ENCODE peak calls at places on chromosomes 11 and 22, in nine cellular contexts. R is PC-3, O is right cardiac atrium, E is SJCRH30, N is endothelial cell of umbilical vein, P is Peyer's patch, X is thoracic aorta, Q is MM.1S, C is GM23248. L is an unnamed sample. For H3K4me1, the result is how much of the 10 kb centered on the place peaks cover.

GRCh38 chr11:8759634-8760033 is 77.0 kb downstream of the RPL27A start:
- DNase-seq in R (no peak), O (no peak), E (no peak), N (no peak), P (no peak), X (no peak), Q (no peak), C (no peak), L (no peak)

GRCh38 chr11:95577716-95578460 is 211.7 kb downstream of the FAM76B start:
- DNase-seq in R (peak), O (no peak), E (no peak), N (no peak), P (no peak), X (no peak), Q (no peak), C (peak), L (no peak)

GRCh38 chr11:100297516-100297915 is 389.6 kb upstream of the ARHGAP42 start:
- DNase-seq in R (no peak), O (no peak), E (no peak), N (no peak), P (no peak), X (no peak), Q (no peak), C (no peak), L (no peak)

GRCh38 chr11:95832763-95833162 is 42.5 kb downstream of the CEP57 start:
- DNase-seq in R (peak), O (no peak), E (no peak), N (no peak), P (no peak), X (no peak), Q (no peak), C (peak), L (no peak)

GRCh38 chr11:24747275-24748251 is 250.7 kb downstream of the LUZP2 start:
- DNase-seq in R (peak), O (no peak), E (peak), N (no peak), P (no peak), X (no peak), Q (peak), C (no peak), L (no peak)

GRCh38 chr22:48507595-48508350 is 1319.9 kb downstream of the BRD1 start:
- DNase-seq in R (no peak), O (no peak), E (no peak), N (no peak), P (no peak), X (no peak), Q (no peak), C (no peak), L (no peak)

GRCh38 chr11:112795896-112796686 is 165.1 kb upstream of the NCAM1 start:
- DNase-seq in R (no peak), O (no peak), E (peak), N (no peak), P (no peak), X (no peak), Q (no peak), C (no peak), L (no peak)

GRCh38 chr11:12893787-12894672 is 115.1 kb upstream of the RASSF10 start:
- DNase-seq in R (peak), O (peak), E (peak), N (peak), P (peak), X (no peak), Q (peak), C (peak), L (peak)

GRCh38 chr11:114746013-114746412 is 67.7 kb downstream of the NXPE2 start:
- DNase-seq in R (no peak), O (no peak), E (no peak), N (no peak), P (no peak), X (no peak), Q (no peak), C (no peak), L (no peak)

GRCh38 chr11:32312865-32313403 is 122.4 kb downstream of the WT1 start:
- DNase-seq in R (peak), O (peak), E (peak), N (peak), P (no peak), X (no peak), Q (peak), C (peak), L (no peak)
- H3K4me3 ChIP-seq in R (peak), O (no peak), E (no peak), N (no peak), P (no peak), X (no peak), Q (no peak), C (peak), L (no peak)

GRCh38 chr11:64880240-64881001 is 2.0 kb upstream of the EHD1 start:
- DNase-seq in R (no peak), O (peak), E (no peak), N (no peak), P (no peak), X (no peak), Q (peak), C (no peak), L (peak)

GRCh38 chr11:64878494-64879225 is at the start of gene EHD1:
- DNase-seq in R (peak), O (peak), E (peak), N (peak), P (peak), X (peak), Q (peak), C (peak), L (peak)

GRCh38 chr11:64877390-64878222 is 815 bp downstream of the EHD1 start:
- DNase-seq in R (peak), O (peak), E (no peak), N (peak), P (peak), X (no peak), Q (no peak), C (peak), L (no peak)

GRCh38 chr11:64878223-64878493 is 263 bp downstream of the EHD1 start:
- DNase-seq in R (no peak), O (no peak), E (no peak), N (no peak), P (no peak), X (no peak), Q (no peak), C (no peak), L (no peak)

GRCh38 chr11:64879226-64879900 is 942 bp upstream of the EHD1 start:
- DNase-seq in R (no peak), O (no peak), E (no peak), N (peak), P (no peak), X (no peak), Q (no peak), C (no peak), L (no peak)
- H3K4me1 ChIP-seq in R (under half), O (under half), E (under half), N (under half), P (under half), X (under half), Q (under half), C (under half), L (under half)

DNA sequence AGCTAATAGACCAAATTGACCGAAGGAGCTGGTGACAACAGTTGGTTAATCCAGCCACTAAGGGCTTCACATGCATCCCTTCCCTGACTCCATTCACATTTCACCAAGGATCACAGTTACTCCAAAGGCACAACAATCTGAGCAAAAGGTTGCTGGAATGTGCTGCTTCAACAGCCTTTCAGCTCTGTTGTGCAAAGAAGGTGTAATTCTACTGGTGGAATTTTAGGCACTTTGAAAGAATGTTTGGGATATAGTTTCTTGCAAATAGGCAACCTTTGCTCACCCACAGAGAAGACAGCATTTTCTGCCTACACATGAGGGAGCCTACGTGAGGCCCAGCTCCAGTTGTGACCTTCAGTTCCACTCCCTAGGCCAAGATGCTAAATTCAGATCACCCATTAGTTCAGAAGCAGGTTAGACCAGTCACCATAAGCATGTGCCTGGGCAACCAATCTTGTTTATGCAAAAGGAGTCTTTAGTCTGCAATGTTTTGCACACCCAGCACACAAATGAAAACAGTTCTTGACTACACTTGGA is 21.6 kb upstream of the FCHSD2 start:
- DNase-seq in R (no peak), O (no peak), E (no peak), N (no peak), P (no peak), X (no peak), Q (no peak), C (no peak), L (no peak)
- H3K27ac ChIP-seq in R (no peak), O (no peak), E (no peak), N (no peak), P (no peak), X (no peak), Q (no peak), C (no peak), L (no peak)

DNA sequence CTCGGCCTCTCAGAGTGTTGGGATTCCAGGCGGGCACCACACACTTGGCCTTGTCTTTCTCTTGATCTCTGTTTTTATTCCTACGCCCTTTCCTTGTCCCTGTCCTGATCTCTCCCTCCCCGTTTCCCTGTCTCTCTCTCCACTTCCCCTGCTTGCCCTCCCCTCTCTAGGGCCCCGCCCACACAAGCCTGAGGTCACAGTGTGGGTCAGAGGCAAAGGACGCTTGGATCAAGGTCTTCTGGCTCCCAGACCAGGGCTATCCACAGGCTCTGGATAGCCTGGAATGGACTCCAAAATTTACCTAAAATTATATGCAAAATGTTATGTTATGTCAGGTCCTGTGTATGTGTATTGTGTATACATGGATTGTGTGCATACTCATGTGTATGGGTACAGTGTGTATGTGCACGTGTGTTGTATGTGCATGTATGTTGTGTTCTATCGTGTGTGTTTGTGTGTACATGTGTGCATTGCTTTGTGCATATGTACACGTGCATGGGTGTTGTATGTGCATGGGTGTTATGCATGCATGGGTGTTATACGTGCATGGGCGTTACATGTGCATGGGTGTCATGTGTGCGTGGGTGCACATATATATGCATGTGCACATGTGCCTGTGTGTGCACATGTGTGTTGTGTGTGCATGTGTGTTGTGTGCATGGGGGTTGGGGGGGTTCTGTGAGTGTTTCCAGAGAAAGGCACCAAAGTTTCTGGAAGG is 38.3 kb downstream of the TP53I11 start:
- DNase-seq in R (no peak), O (no peak), E (no peak), N (no peak), P (no peak), X (no peak), Q (no peak), C (no peak), L (no peak)
- H3K4me3 ChIP-seq in R (no peak), O (no peak), E (no peak), N (no peak), P (no peak), X (no peak), Q (no peak), C (no peak), L (no peak)

DNA sequence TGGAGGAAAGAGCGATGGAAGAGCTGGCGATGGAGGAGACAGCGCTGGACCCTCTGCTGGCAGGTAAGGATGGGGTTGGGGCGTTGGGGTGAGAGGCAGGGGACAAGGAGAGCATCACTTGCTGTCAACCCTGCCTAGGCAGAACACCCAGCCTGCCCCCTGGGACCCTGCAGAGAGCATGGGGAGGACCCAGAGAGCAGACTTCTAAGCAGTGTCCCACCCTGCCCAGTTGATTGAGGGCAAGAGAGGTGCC is 111.6 kb upstream of the ANO1 start:
- DNase-seq in R (no peak), O (no peak), E (no peak), N (no peak), P (no peak), X (no peak), Q (no peak), C (no peak), L (no peak)
- H3K4me1 ChIP-seq in R (under half), O (under half), E (under half), N (under half), P (under half), X (under half), Q (under half), C (under half), L (under half)

GRCh38 chr11:125075242-125075625 is 12.1 kb downstream of the SLC37A2 start:
- DNase-seq in R (no peak), O (no peak), E (no peak), N (no peak), P (no peak), X (no peak), Q (no peak), C (no peak), L (no peak)
- H3K27ac ChIP-seq in R (no peak), O (no peak), E (no peak), N (no peak), P (no peak), X (no peak), Q (no peak), C (no peak), L (no peak)

DNA sequence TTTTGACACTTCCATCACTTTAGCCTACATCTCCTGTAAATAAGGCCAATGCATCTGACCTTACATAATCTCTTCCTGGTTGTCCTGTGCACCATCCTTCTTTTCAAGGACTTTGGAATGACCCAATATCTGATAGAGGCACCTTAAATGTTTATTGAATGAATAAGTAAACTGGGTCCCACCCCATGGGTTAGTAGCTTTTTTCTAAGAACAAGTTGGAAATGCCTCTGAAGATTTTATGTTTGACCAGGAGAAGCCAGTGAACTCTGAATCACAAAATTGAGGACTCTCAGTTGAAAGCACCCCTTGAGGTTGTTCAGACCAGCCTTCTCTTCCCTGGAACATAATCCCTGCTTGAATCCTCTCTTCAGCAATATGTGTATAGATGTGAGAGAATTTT is 1.4 kb downstream of the RNF185 start:
- DNase-seq in R (no peak), O (no peak), E (no peak), N (no peak), P (no peak), X (no peak), Q (no peak), C (peak), L (no peak)
- H3K4me3 ChIP-seq in R (peak), O (no peak), E (no peak), N (peak), P (no peak), X (peak), Q (peak), C (peak), L (peak)

DNA sequence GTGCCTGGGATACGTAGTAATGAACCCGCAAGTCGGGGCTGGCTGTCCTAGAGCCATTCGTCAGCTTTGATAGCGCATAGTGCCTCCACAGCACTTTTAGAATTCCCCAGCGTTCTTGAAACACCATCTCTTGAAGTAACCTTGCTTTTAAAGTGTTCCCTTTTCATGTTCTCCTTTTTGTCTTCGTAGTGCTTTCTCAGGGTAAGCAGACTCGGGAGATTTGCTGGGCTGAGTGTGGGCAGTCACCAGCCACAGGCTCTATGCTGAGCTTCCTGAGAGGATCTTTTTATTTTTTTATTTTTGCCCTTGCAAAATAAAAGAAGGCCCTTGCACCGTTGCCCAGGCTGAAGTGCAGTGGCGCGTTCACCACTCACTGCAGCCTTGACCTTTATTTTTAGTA is 39.5 kb upstream of the CTTN start:
- DNase-seq in R (no peak), O (no peak), E (no peak), N (no peak), P (no peak), X (no peak), Q (no peak), C (no peak), L (no peak)
- H3K4me1 ChIP-seq in R (under half), O (under half), E (under half), N (under half), P (under half), X (under half), Q (under half), C (under half), L (under half)

L was measured in naive thymus-derived CD4-positive, alpha-beta T cell.